ENCODE peak calls at places on chromosome 12, in seven cellular contexts. X is NCI-H510A, B is OCI-LY7, H is anterior cingulate cortex, A is HTR-8/SVneo, G is HuH-7, J is SW 1271. U is an unnamed sample.

GRCh38 chr12:93879476-93880376 is 202.6 kb downstream of the CRADD start:
- DNase-seq in J (no peak), B (no peak), A (peak), H (no peak), G (no peak), X (no peak), U (peak)

GRCh38 chr12:110199360-110200123 is 75.4 kb downstream of the IFT81 start:
- DNase-seq in A (peak), B (peak), G (no peak), J (peak), H (no peak), X (no peak), U (no peak)

GRCh38 chr12:108360487-108360886 is 21.4 kb upstream of the CMKLR1 start:
- DNase-seq in B (no peak), H (no peak), G (no peak), J (peak), X (no peak), A (no peak), U (no peak)

GRCh38 chr12:94042321-94042720 is 106.1 kb upstream of the PLXNC1 start:
- DNase-seq in X (no peak), H (no peak), A (no peak), J (no peak), G (no peak), B (no peak), U (no peak)

GRCh38 chr12:92943482-92944250 is 14.6 kb upstream of the EEA1 start:
- DNase-seq in G (no peak), A (no peak), X (no peak), H (no peak), B (peak), J (peak), U (no peak)

GRCh38 chr12:4439736-4440135 is 5.9 kb downstream of the FGF6 start:
- DNase-seq in B (no peak), X (no peak), J (no peak), G (no peak), H (no peak), A (no peak), U (no peak)

GRCh38 chr12:28539691-28540323 is 349.6 kb downstream of the CCDC91 start:
- DNase-seq in X (no peak), H (no peak), G (no peak), A (no peak), B (no peak), J (no peak), U (no peak)

GRCh38 chr12:58671196-58671595 is 249.1 kb downstream of the LRIG3 start:
- DNase-seq in H (no peak), A (no peak), G (no peak), B (no peak), J (no peak), X (no peak), U (no peak)

GRCh38 chr12:52522346-52523011 is 2.3 kb upstream of the KRT5 start:
- DNase-seq in A (no peak), B (no peak), H (no peak), X (no peak), J (no peak), G (no peak), U (peak)

GRCh38 chr12:30687265-30687986 is 8.2 kb downstream of the IPO8 start:
- DNase-seq in B (no peak), X (no peak), A (no peak), J (no peak), G (no peak), H (no peak), U (no peak)

GRCh38 chr12:49198431-49199155 is 9.7 kb upstream of the TUBA1A start:
- DNase-seq in A (peak), J (peak), H (peak), B (no peak), G (no peak), X (no peak), U (peak)

GRCh38 chr12:110581951-110582285 is 1.2 kb downstream of the PPTC7 start:
- DNase-seq in X (no peak), A (no peak), G (no peak), H (no peak), B (no peak), J (peak), U (no peak)

GRCh38 chr12:58419182-58419760 is 477.9 kb downstream of the ATP23 start:
- DNase-seq in G (no peak), A (no peak), J (no peak), H (no peak), B (no peak), X (no peak), U (no peak)

GRCh38 chr12:104060791-104061190 is 3.5 kb upstream of the HCFC2 start:
- DNase-seq in X (no peak), G (no peak), B (no peak), J (no peak), A (no peak), H (no peak), U (no peak)

GRCh38 chr12:109770104-109770860 is 56.7 kb downstream of the FAM222A start:
- DNase-seq in H (peak), J (no peak), G (no peak), X (no peak), A (no peak), B (no peak), U (no peak)

GRCh38 chr12:79546461-79547043 is 144.2 kb downstream of the PAWR start:
- DNase-seq in B (no peak), J (no peak), A (no peak), X (no peak), H (no peak), G (no peak), U (no peak)

GRCh38 chr12:20350495-20350894 is 17.8 kb upstream of the PDE3A start:
- DNase-seq in J (no peak), H (no peak), G (no peak), X (no peak), B (no peak), A (no peak), U (no peak)

U was measured in GM04503.